ENCODE peak calls at places on chromosomes 12 and 14, in eight cellular contexts. A is fibroblast of the aortic adventitia, W is epithelial cell of esophagus, V is fibroblast of lung, F is Peyer's patch, P is GM12865, Q is WTC11, O is fibroblast of pulmonary artery. Y is an unnamed sample.

GRCh38 chr14:79915411-79915810 is 295.9 kb downstream of the DIO2 start:
- DNase-seq in Q (no peak), V (no peak), P (no peak), F (no peak), A (no peak), W (no peak), O (no peak), Y (no peak)

GRCh38 chr14:86217523-86217922 is 687.6 kb downstream of the FLRT2 start:
- DNase-seq in A (no peak), F (no peak), V (no peak), W (no peak), Q (peak; percentile 34), O (no peak), P (no peak), Y (no peak)

GRCh38 chr14:68789798-68790655 is 2.8 kb downstream of the ZFP36L1 start:
- DNase-seq in O (peak; percentile 53), Q (no peak), V (no peak), P (no peak), F (peak; percentile 67), A (peak; percentile 48), W (no peak), Y (no peak)

GRCh38 chr12:51517800-51518199 is 73.2 kb upstream of the SCN8A start:
- DNase-seq in P (no peak), F (no peak), O (peak; percentile 6), Q (peak; percentile 24), A (no peak), V (no peak), W (no peak), Y (no peak)

GRCh38 chr14:104805326-104805678 is 4.4 kb downstream of the ZBTB42 start:
- DNase-seq in A (peak; percentile 72), V (peak; percentile 86), Q (no peak), O (peak; percentile 88), P (no peak), F (no peak), W (peak; percentile 32), Y (peak; percentile 91)

GRCh38 chr12:93183940-93184663 is 193.6 kb upstream of the NUDT4 start:
- DNase-seq in P (peak; percentile 81), A (peak; percentile 94), Q (no peak), O (peak; percentile 58), F (no peak), W (no peak), V (peak; percentile 40), Y (no peak)

GRCh38 chr12:121804417-121805111 is 755 bp downstream of the SETD1B start:
- DNase-seq in Q (no peak), V (no peak), W (peak; percentile 42), F (peak; percentile 73), A (no peak), P (peak; percentile 57), O (no peak), Y (no peak)

GRCh38 chr14:102732924-102733323 is 44.3 kb upstream of the TRAF3 start:
- DNase-seq in P (no peak), A (no peak), O (no peak), F (no peak), V (no peak), W (no peak), Q (no peak), Y (peak; percentile 68)

GRCh38 chr12:114692558-114693531 is 8.9 kb upstream of the TBX3 start:
- DNase-seq in V (no peak), A (peak; percentile 30), P (no peak), Q (no peak), F (no peak), W (no peak), O (no peak), Y (no peak)

GRCh38 chr14:61528591-61529021 is 166.7 kb upstream of the HIF1A start:
- DNase-seq in V (peak; percentile 97), A (peak; percentile 78), Q (no peak), F (no peak), W (peak; percentile 81), P (peak; percentile 61), O (peak; percentile 75), Y (no peak)

GRCh38 chr12:14665354-14666348 is 30.7 kb downstream of the GUCY2C start:
- DNase-seq in A (no peak), W (peak; percentile 59), P (peak; percentile 5), Q (peak; percentile 41), O (no peak), V (no peak), F (no peak), Y (no peak)

GRCh38 chr12:113413488-113413939 is 8.7 kb upstream of the SDSL start:
- DNase-seq in V (no peak), A (peak; percentile 21), F (no peak), O (peak; percentile 36), P (no peak), Q (no peak), W (peak; percentile 30), Y (no peak)

GRCh38 chr12:11877869-11878780 is 192.6 kb upstream of the BCL2L14 start:
- DNase-seq in W (peak; percentile 90), Q (no peak), F (no peak), A (peak; percentile 55), O (peak; percentile 77), P (no peak), V (peak; percentile 85), Y (no peak)

GRCh38 chr14:105221598-105222178 is 26.6 kb upstream of the BTBD6 start:
- DNase-seq in F (no peak), O (no peak), V (no peak), P (no peak), W (no peak), A (no peak), Q (no peak), Y (no peak)

GRCh38 chr14:92938235-92938875 is 15.4 kb downstream of the CHGA start:
- DNase-seq in Q (no peak), W (no peak), V (no peak), F (no peak), P (no peak), A (no peak), O (no peak), Y (no peak)

GRCh38 chr12:54571166-54571856 is 17.1 kb downstream of the PPP1R1A start:
- DNase-seq in Q (peak; percentile 54), W (no peak), F (no peak), P (no peak), V (no peak), O (no peak), A (no peak), Y (no peak)
- TF ChIP-seq CTCF in Q (no peak), W (no peak), F (no peak), P (no peak), V (no peak), O (no peak), A (no peak), Y (no peak)

DNA sequence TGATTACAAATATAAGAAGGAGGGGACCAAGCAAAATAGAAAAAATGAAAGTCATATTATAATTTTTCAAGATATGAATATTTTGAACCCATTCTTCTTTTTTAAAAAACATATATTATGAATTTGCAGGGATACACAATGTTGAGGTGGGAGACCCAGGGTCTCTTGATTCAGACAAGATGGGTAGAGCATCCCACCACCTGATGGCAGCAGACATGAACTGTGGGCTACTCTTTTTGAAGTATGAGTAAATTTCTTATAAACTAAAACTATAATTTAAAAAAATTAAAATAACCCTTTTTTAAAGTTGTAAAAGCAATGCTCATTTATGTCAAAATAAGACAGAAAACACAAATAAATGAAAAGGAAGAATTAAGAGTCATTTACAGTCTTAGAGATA is 202.7 kb upstream of the PRICKLE1 start:
- DNase-seq in F (no peak), O (no peak), P (no peak), Q (no peak), W (no peak), A (no peak), V (no peak), Y (no peak)
- TF ChIP-seq CTCF in F (no peak), O (no peak), P (no peak), Q (no peak), W (no peak), A (no peak), V (no peak), Y (no peak)

DNA sequence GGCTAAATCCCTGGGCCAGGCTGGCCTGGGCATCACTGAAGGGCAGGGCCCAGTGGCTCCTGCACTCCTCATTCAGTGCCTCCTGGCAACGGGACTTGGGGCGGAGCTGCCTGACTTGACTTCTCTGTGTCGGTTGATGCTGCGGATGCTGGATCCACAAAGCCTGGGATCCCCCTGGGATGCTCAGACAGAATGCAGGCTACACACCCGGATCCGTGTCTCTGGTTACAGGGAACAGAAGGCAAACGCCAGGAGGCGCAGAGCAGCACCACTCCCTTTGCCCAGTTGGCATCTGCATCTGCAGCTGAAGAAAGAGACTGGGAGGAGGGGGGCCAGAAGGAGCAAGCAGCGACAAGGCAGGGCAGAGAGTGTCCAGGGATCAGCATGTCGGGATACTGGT is 154.5 kb upstream of the FKBP4 start:
- DNase-seq in V (no peak), F (peak; percentile 28), P (no peak), O (no peak), Q (peak; percentile 9), W (no peak), A (peak; percentile 78), Y (no peak)
- TF ChIP-seq CTCF in V (peak; percentile 22), F (no peak), P (no peak), O (no peak), Q (no peak), W (peak; percentile 24), A (peak; percentile 39), Y (peak; percentile 15)

GRCh38 chr14:54503476-54503875 is 6.2 kb upstream of the CGRRF1 start:
- DNase-seq in W (peak; percentile 55), A (peak; percentile 40), Q (no peak), O (peak; percentile 69), V (peak; percentile 55), P (no peak), F (no peak), Y (no peak)
- TF ChIP-seq CTCF in W (peak; percentile 62), A (peak; percentile 41), Q (no peak), O (peak; percentile 63), V (peak; percentile 48), P (peak; percentile 19), F (no peak), Y (peak; percentile 58)

DNA sequence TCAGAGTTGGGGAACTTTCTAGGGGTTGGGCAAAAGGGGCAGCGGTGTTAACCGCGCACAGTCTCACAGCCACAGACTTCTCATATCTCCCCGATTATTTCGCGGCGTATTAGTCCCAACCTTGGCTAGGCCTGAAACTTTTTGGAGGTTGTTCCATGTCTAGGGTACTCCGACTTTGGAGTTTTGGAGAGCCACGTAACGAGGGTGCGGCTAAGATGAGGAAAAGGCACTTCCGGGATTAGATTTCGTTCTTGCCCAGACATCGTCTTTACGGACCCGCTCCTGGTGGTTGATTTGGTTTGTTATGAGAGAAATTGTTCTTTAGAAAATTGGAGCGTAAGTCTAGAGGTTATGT is 513 bp downstream of the CCNK start:
- DNase-seq in V (peak; percentile 50), A (peak; percentile 49), P (peak; percentile 37), O (peak; percentile 38), Q (no peak), W (peak; percentile 61), F (no peak), Y (no peak)
- TF ChIP-seq CTCF in V (no peak), A (peak; percentile 14), P (no peak), O (no peak), Q (no peak), W (no peak), F (no peak), Y (no peak)